ENCODE peak calls at places on chromosomes 2 and 18, in five cellular contexts. P, D, A, H and T are unnamed samples.

GRCh38 chr2:47058061-47058931 is 96.8 kb downstream of the STPG4 start:
- DNase-seq in A (no peak), P (no peak), H (peak), D (no peak), T (no peak)

GRCh38 chr2:221477697-221478096 is 94.4 kb downstream of the EPHA4 start:
- DNase-seq in D (no peak), A (no peak), H (peak), P (no peak), T (no peak)

GRCh38 chr2:176817061-176817565 is 395.5 kb upstream of the HNRNPA3 start:
- DNase-seq in P (peak), D (no peak), A (no peak), H (no peak), T (no peak)

GRCh38 chr2:29117636-29118303 is 2.6 kb downstream of the CLIP4 start:
- DNase-seq in P (peak), H (peak), A (no peak), D (no peak), T (no peak)

GRCh38 chr2:23452853-23453420 is 68.0 kb downstream of the KLHL29 start:
- DNase-seq in H (peak), D (no peak), A (no peak), P (no peak), T (no peak)

GRCh38 chr2:181152701-181153100 is 172.3 kb downstream of the UBE2E3 start:
- DNase-seq in D (no peak), P (no peak), A (no peak), H (no peak), T (no peak)

GRCh38 chr18:6961331-6961730 is 156.3 kb downstream of the LAMA1 start:
- DNase-seq in A (no peak), H (no peak), P (peak), D (no peak), T (no peak)

GRCh38 chr2:15427987-15428386 is 133.1 kb downstream of the NBAS start:
- DNase-seq in P (no peak), D (no peak), H (no peak), A (no peak), T (no peak)

GRCh38 chr2:44290271-44290670 is 15.0 kb downstream of the SLC3A1 start:
- DNase-seq in P (peak), D (no peak), H (peak), A (no peak), T (no peak)

GRCh38 chr2:121387591-121388325 is 102.8 kb upstream of the TFCP2L1 start:
- DNase-seq in D (no peak), A (no peak), P (no peak), H (peak), T (no peak)

GRCh38 chr18:35466334-35466733 is 31.4 kb downstream of the INO80C start:
- DNase-seq in P (no peak), A (no peak), D (no peak), H (no peak), T (no peak)

GRCh38 chr2:111227716-111228141 is 107.0 kb downstream of the BCL2L11 start:
- DNase-seq in D (no peak), A (no peak), H (peak), P (peak), T (no peak)

GRCh38 chr2:151381266-151381665 is 23.9 kb downstream of the TNFAIP6 start:
- DNase-seq in D (no peak), P (no peak), A (no peak), H (peak), T (no peak)

GRCh38 chr2:102509749-102510148 is 36.7 kb downstream of the SLC9A4 start:
- DNase-seq in A (no peak), H (peak), P (peak), D (no peak), T (no peak)

GRCh38 chr2:50492452-50492851 is 539.5 kb downstream of the NRXN1 start:
- DNase-seq in D (peak), A (no peak), P (peak), H (peak), T (no peak)

GRCh38 chr2:197159681-197160211 is 150.8 kb downstream of the ANKRD44 start:
- DNase-seq in P (peak), H (peak), D (no peak), A (no peak), T (no peak)

GRCh38 chr18:35620765-35621164 is 39.2 kb downstream of the GALNT1 start:
- DNase-seq in A (no peak), P (no peak), H (no peak), D (peak), T (no peak)

GRCh38 chr2:34105015-34105767 is 506.1 kb upstream of the FAM98A start:
- DNase-seq in D (no peak), A (no peak), P (peak), H (peak), T (no peak)

GRCh38 chr18:45910405-45911023 is 56.6 kb downstream of the EPG5 start:
- DNase-seq in A (peak), H (peak), D (peak), P (peak), T (no peak)

GRCh38 chr18:58222439-58223125 is 178.6 kb downstream of the NEDD4L start:
- DNase-seq in A (no peak), P (peak), D (no peak), H (peak), T (no peak)

GRCh38 chr2:174787485-174788205 is 23.4 kb upstream of the CHRNA1 start:
- DNase-seq in D (no peak), H (peak), P (no peak), A (no peak), T (no peak)

GRCh38 chr18:32777049-32777448 is 4.2 kb upstream of the KLHL14 start:
- DNase-seq in H (peak), D (no peak), P (no peak), A (no peak), T (no peak)

GRCh38 chr2:53896864-53897263 is 37.1 kb upstream of the GPR75 start:
- DNase-seq in A (no peak), D (no peak), H (peak), P (peak), T (no peak)

GRCh38 chr18:55999641-56000040 is 411.6 kb upstream of the TCF4 start:
- DNase-seq in A (no peak), H (no peak), P (no peak), D (no peak), T (no peak)

GRCh38 chr2:188695953-188696352 is 278.2 kb upstream of the COL3A1 start:
- DNase-seq in P (peak), H (peak), D (no peak), A (no peak), T (no peak)

DNA sequence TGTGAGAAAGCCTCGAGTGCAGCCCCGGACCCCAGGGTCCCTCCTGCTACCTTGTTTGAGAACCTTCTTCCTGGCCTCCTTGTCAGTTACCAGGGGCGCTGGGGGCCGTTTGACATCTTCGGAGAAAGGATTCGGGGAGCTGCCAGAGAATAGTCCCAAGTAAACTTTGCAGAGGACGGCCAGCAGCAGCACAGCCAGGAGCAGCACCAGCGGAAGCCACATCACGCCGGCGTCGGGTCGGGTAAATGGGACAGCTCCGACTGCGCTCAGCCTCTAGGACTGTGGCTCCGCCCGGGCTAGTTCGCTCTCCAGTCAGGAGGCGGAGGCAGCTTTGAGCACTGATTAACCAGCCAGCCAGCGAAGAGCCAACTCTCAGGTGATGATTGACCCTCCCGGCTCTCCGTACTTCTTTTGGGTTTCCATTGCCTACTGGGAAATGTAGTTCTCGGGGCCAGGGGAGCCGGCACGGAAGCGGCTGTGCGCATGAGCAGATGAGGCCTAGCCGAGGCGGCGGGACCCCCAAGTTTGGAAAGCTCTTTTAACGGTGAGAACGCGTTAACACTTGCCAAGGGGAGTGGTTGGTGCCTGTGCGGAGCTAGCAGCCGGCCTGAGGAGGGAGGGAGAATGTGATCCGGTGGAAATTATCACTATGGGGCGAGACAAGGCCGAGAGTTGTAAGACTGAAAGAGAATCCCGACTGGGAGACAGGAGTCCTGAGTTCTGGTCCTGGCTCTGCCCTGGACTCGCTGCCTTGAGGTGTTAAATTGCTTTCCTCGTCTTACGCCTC is at the start of the genes ELMOD3 and RETSAT:
- DNase-seq in H (peak), P (peak), A (peak), D (peak), T (peak)
- TF ChIP-seq CTCF in H (no peak), P (no peak), A (no peak), D (no peak), T (no peak)

GRCh38 chr2:168294409-168294808 is 47.0 kb upstream of the STK39 start:
- DNase-seq in H (no peak), D (no peak), P (no peak), A (no peak), T (no peak)

GRCh38 chr2:168295051-168295450 is 47.7 kb upstream of the STK39 start:
- DNase-seq in A (no peak), H (no peak), D (no peak), P (no peak), T (no peak)

GRCh38 chr2:168290391-168290790 is 43.0 kb upstream of the STK39 start:
- DNase-seq in P (no peak), H (no peak), D (no peak), A (no peak), T (no peak)

GRCh38 chr2:168289880-168290279 is 42.5 kb upstream of the STK39 start:
- DNase-seq in D (no peak), A (no peak), H (no peak), P (no peak), T (no peak)

DNA sequence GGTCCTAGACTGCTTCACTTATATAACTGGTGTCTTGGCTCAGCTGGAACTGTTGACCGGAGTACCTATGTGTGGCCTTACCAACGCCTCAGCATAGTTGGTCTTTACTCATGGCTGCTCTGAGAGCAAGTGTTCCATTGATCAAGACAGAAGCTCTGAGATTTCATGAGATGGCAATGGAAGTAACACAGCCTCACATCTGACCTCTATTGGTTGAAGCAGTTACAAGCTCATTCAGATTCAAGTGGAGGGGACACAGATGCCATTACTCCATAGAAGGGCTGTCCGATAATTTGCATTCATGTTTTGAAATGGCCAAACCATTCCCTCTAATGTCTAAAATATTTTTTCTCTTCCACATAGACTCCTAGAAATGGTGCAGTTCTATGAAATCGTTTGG is 46.4 kb upstream of the STK39 start:
- DNase-seq in A (no peak), P (peak), D (no peak), H (no peak), T (no peak)
- TF ChIP-seq CTCF in A (no peak), P (peak), D (no peak), H (peak), T (no peak)

DNA sequence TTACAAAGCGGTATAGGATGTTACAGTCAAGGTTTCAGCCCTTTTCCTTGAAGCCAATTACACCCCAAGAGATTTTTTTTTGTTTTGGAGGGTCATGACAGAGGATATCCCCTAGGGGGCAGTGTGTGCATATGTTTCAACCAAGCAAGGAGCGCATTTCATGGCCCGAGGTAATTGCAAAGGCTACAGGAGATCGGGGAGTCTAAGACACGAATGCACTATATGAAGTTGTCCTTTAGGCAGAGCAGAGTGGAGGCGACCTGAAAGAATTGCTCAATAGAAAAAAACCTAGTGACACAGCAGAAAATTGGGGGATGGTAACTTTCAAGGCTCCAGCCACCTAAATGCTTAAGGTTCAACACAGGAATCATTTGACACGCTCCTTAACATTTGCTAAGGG is 219.8 kb upstream of the PARD3B start:
- DNase-seq in A (peak), D (peak), P (peak), H (peak), T (no peak)
- TF ChIP-seq CTCF in A (peak), D (peak), P (peak), H (peak), T (no peak)

DNA sequence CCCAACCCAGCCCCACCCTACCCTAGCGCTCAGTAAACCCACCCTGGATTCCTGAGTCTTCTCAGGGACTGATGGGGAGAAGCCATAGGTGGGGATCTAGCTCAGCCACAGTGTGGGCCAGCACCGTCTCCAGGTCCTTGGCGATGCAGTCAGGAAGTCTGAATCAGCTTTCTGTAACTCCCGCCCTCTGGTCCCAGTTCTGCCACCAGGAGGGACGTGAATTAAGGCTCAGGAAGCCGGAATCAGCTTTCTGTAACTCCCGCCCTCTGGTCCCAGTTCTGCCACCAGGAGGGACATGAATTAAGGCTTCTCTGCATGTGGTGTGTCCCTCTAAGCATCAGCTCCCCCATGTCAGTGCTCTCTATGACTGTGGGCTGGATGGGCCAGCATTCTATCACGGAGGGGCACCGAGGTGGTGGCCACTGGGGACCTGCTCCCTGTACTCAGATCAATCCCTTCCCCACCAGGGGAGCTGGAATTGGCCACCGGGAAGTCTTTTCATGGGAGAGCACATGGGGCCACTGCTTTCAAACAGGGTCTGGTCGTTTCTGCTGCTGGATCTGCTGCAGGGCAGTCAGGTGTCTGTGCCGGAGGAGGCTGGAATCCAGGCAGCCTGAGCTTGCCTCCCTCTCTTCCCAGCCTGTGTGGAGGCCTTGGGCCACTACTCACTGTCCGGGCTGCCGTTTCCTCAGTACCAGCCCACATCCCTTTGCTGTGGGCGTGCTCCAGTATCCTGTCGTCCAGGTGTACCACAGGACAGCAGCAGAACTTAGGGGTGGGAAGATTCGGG is 24.7 kb downstream of the ASB18 start:
- DNase-seq in D (no peak), A (no peak), H (no peak), P (no peak), T (no peak)
- TF ChIP-seq CTCF in D (no peak), A (no peak), H (no peak), P (no peak), T (no peak)

GRCh38 chr2:112724611-112725525 is 4.0 kb downstream of the NT5DC4 start:
- DNase-seq in P (peak), A (no peak), D (no peak), H (peak), T (no peak)
- TF ChIP-seq CTCF in P (peak), A (no peak), D (no peak), H (peak), T (no peak)

GRCh38 chr2:233928594-233929351 is 11.6 kb downstream of the TRPM8 start:
- DNase-seq in D (no peak), P (peak), H (peak), A (no peak), T (no peak)
- TF ChIP-seq CTCF in D (no peak), P (peak), H (peak), A (no peak), T (no peak)